ENCODE peak calls at places on chromosomes 4 and X, in six cellular contexts. V is right cardiac atrium; G is effector memory CD4-positive, alpha-beta T cell; I is tibial artery; F is gastrocnemius medialis; D is psoas muscle. P is an unnamed sample. For H3K4me1, the result is how much of the 10 kb centered on the place peaks cover.

GRCh38 chr4:1626151-1626550 is 58.0 kb downstream of the FAM53A start:
- DNase-seq in D (no peak), G (no peak), F (no peak), I (no peak), V (peak), P (no peak)

GRCh38 chr4:48899950-48900349 is 6.6 kb downstream of the OCIAD2 start:
- DNase-seq in V (no peak), F (no peak), D (no peak), I (no peak), G (no peak), P (no peak)

GRCh38 chr4:21697583-21697982 is 251.0 kb downstream of the KCNIP4 start:
- DNase-seq in G (no peak), F (no peak), D (no peak), I (no peak), V (no peak), P (no peak)

GRCh38 chr4:153799708-153800074 is 10.8 kb upstream of the SFRP2 start:
- DNase-seq in I (no peak), V (no peak), G (no peak), D (peak), F (no peak), P (no peak)

GRCh38 chr4:13700196-13701140 is 72.9 kb upstream of the BOD1L1 start:
- DNase-seq in I (no peak), F (no peak), D (no peak), V (no peak), G (no peak), P (no peak)

GRCh38 chr4:176302283-176303275 is 17.2 kb upstream of the SPCS3 start:
- DNase-seq in F (no peak), D (no peak), G (no peak), I (no peak), V (no peak), P (no peak)

GRCh38 chrX:71181558-71181909 is 36.9 kb downstream of the NLGN3 start:
- DNase-seq in F (no peak), G (peak), D (no peak), V (no peak), I (no peak), P (no peak)

GRCh38 chr4:143241892-143242291 is 57.2 kb downstream of the USP38 start:
- DNase-seq in D (no peak), F (no peak), V (no peak), G (no peak), I (no peak), P (no peak)

GRCh38 chrX:151974336-151975227 is at the start of gene GABRE:
- DNase-seq in D (peak), I (peak), F (no peak), V (peak), G (no peak), P (peak)

GRCh38 chrX:72026341-72027023 is 105.2 kb downstream of the RTL5 start:
- DNase-seq in I (no peak), D (no peak), F (no peak), V (no peak), G (no peak), P (no peak)

GRCh38 chrX:39491548-39492297 is 606.0 kb downstream of the BCOR start:
- DNase-seq in I (no peak), G (peak), D (no peak), F (no peak), V (no peak), P (no peak)

GRCh38 chrX:13419276-13419675 is 99.4 kb upstream of the ATXN3L start:
- DNase-seq in G (no peak), V (no peak), F (no peak), I (no peak), D (no peak), P (no peak)

GRCh38 chr4:87068591-87069021 is 133.8 kb downstream of the AFF1 start:
- DNase-seq in F (no peak), G (no peak), I (no peak), V (no peak), D (no peak), P (no peak)

GRCh38 chr4:125951275-125951887 is 636.6 kb downstream of the FAT4 start:
- DNase-seq in D (no peak), F (no peak), V (no peak), G (no peak), I (no peak), P (no peak)

GRCh38 chr4:173167793-173168395 is 717 bp upstream of the GALNT7 start:
- DNase-seq in V (peak), F (no peak), D (no peak), I (peak), G (peak), P (no peak)

GRCh38 chr4:147354994-147355393 is 125.9 kb upstream of the EDNRA start:
- DNase-seq in G (no peak), D (no peak), F (no peak), V (no peak), I (no peak), P (no peak)

GRCh38 chr4:85725727-85726170 is 250.8 kb downstream of the ARHGAP24 start:
- DNase-seq in V (peak), I (no peak), F (peak), G (no peak), D (peak), P (no peak)

GRCh38 chr4:120749445-120750151 is 172.9 kb downstream of the PRDM5 start:
- DNase-seq in D (no peak), G (no peak), V (no peak), I (no peak), F (peak), P (no peak)

GRCh38 chr4:145066063-145066501 is 31.9 kb downstream of the ANAPC10 start:
- DNase-seq in D (no peak), G (no peak), F (no peak), V (no peak), I (no peak), P (no peak)

GRCh38 chrX:44872319-44872816 is 620 bp upstream of the KDM6A start:
- DNase-seq in F (peak), I (no peak), G (no peak), D (no peak), V (no peak), P (no peak)

GRCh38 chr4:87224036-87224923 is 3.9 kb upstream of the KLHL8 start:
- DNase-seq in I (no peak), G (no peak), F (no peak), V (no peak), D (no peak), P (no peak)

GRCh38 chr4:125368684-125369083 is 53.9 kb downstream of the FAT4 start:
- DNase-seq in F (no peak), I (no peak), V (no peak), G (no peak), D (no peak), P (no peak)

GRCh38 chr4:181536196-181536746 is 706.9 kb upstream of the TENM3 start:
- DNase-seq in F (no peak), V (no peak), G (no peak), I (no peak), D (no peak), P (no peak)

GRCh38 chr4:47017494-47017893 is 13.9 kb upstream of the GABRB1 start:
- DNase-seq in I (no peak), V (no peak), D (no peak), F (no peak), G (no peak), P (no peak)

GRCh38 chr4:139651282-139652194 is 14.1 kb upstream of the MGST2 start:
- DNase-seq in F (peak), I (peak), V (peak), D (peak), G (peak), P (no peak)

GRCh38 chrX:48958635-48959094 is 1.3 kb upstream of the OTUD5 start:
- DNase-seq in G (no peak), V (peak), D (peak), I (peak), F (peak), P (no peak)

GRCh38 chr4:90306810-90307209 is 179.6 kb downstream of the CCSER1 start:
- DNase-seq in G (no peak), F (no peak), V (no peak), D (no peak), I (no peak), P (no peak)

GRCh38 chr4:125833-126232 is 1.5 kb downstream of the ZNF718 start:
- DNase-seq in D (no peak), F (no peak), I (no peak), G (no peak), V (no peak), P (no peak)

GRCh38 chr4:15469402-15470148 is at the start of gene CC2D2A:
- DNase-seq in D (no peak), V (no peak), I (no peak), G (no peak), F (peak), P (no peak)

GRCh38 chr4:182873726-182874125 is 43.5 kb downstream of the DCTD start:
- DNase-seq in V (no peak), F (no peak), I (peak), G (no peak), D (no peak), P (no peak)

GRCh38 chr4:159779716-159780115 is 676.8 kb downstream of the RAPGEF2 start:
- DNase-seq in V (no peak), F (no peak), D (no peak), G (no peak), I (no peak), P (no peak)

GRCh38 chrX:119045884-119046283 is 26.9 kb upstream of the CT47C1 start:
- DNase-seq in D (no peak), V (no peak), F (no peak), I (no peak), G (no peak), P (no peak)

GRCh38 chrX:19625612-19626011 is 110.3 kb upstream of the MAP3K15 start:
- DNase-seq in G (peak), D (no peak), V (no peak), I (no peak), F (no peak), P (no peak)

GRCh38 chr4:149980125-149980682 is 98.0 kb upstream of the DCLK2 start:
- DNase-seq in V (no peak), F (no peak), D (no peak), I (no peak), G (no peak), P (no peak)

GRCh38 chrX:274904-275475 is 6.2 kb upstream of the PLCXD1 start:
- DNase-seq in G (no peak), F (no peak), D (no peak), V (peak), I (no peak), P (no peak)

GRCh38 chr4:142009751-142010150 is 373.4 kb downstream of the IL15 start:
- DNase-seq in I (no peak), D (no peak), F (no peak), G (no peak), V (no peak), P (no peak)

GRCh38 chr4:22179124-22179874 is 230.7 kb upstream of the KCNIP4 start:
- DNase-seq in I (no peak), V (no peak), F (no peak), D (no peak), G (no peak), P (no peak)

GRCh38 chr4:17081157-17081556 is 182.7 kb upstream of the LDB2 start:
- DNase-seq in V (no peak), D (no peak), G (no peak), I (no peak), F (no peak), P (no peak)

DNA sequence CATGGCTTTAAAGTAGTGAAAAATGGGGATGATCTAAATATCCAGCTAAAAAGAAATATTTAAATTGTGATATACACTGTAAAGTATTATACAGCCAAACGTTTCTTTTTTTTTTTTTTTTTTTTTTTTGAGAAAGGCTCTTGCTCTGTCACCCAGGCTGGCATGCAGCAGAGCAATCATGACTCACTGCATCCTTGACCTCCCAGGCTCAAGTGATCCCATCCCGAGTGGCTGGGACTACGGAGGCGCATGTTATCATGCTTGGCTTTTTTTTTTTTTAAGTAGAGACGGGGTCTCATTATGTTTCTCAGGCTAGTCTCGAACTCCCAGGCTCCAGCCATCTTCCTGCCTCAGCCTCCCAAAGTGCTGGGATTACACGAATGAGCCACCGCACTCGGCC is 17.1 kb downstream of the SMIM14 start:
- DNase-seq in G (no peak), I (peak), F (peak), V (no peak), D (peak), P (peak)
- H3K4me1 ChIP-seq in G (under half), I (under half), F (under half), V (under half), D (under half), P (under half)

GRCh38 chr4:7045553-7045952 is 2.4 kb downstream of the TADA2B start:
- DNase-seq in F (no peak), V (no peak), G (no peak), D (no peak), I (no peak), P (no peak)

GRCh38 chr4:7041851-7042696 is 1.1 kb upstream of the TADA2B start:
- DNase-seq in G (no peak), D (peak), F (peak), V (peak), I (peak), P (peak)

GRCh38 chr4:7042697-7043464 is at the start of gene TADA2B:
- DNase-seq in I (peak), D (peak), G (peak), F (peak), V (peak), P (peak)

GRCh38 chr4:7044415-7044930 is 1.3 kb downstream of the TADA2B start:
- DNase-seq in F (peak), D (no peak), G (no peak), I (no peak), V (no peak), P (no peak)

GRCh38 chr4:7043521-7044414 is 596 bp downstream of the TADA2B start:
- DNase-seq in V (peak), G (peak), F (peak), D (peak), I (peak), P (no peak)
- H3K4me1 ChIP-seq in V (under half), G (under half), F (half or more), D (half or more), I (under half), P (under half)

GRCh38 chr4:168614316-168615057 is 117.6 kb downstream of the PALLD start:
- DNase-seq in I (no peak), V (no peak), G (no peak), F (no peak), D (no peak), P (no peak)
- H3K4me1 ChIP-seq in I (under half), V (under half), G (under half), F (under half), D (under half), P (under half)

DNA sequence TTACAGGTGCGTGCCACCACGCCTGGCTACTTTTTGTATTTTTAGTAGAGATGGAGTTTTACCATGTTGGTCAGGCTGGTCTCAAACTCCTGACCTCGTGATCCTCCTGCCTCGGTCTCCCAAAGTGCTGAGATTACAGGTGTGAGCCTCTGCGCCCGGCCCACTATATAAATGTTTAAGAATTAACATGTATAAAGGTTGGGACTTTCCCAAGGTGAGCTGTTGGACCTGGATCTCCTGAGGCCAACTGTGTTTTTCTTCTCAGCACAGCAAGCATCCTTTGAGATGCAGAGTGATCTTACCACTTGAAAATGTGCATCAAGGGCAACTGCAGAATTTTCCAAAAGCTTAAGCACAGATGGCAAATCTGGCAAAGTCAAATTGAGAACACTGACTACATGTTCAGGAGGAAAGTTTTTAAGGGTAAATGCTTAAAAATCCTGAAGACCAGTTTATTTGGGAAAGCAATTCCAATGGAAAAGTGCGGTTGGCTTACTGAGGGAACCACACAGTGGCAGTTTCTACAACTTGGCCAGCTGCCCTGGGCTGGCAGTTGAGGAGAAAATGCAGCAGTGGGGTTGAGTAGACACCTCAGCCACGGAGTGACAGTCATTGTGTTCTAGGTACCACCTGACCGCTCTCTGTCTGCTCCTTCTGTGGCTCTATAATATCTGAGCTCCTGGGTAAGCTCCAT is 168.9 kb downstream of the CBR4 start:
- DNase-seq in G (no peak), I (no peak), F (peak), D (no peak), V (peak), P (no peak)
- H3K4me1 ChIP-seq in G (under half), I (half or more), F (half or more), D (half or more), V (under half), P (under half)

GRCh38 chr4:54014761-54015160 is 49.6 kb downstream of the CHIC2 start:
- DNase-seq in G (no peak), V (no peak), F (no peak), I (no peak), D (no peak), P (no peak)
- H3K4me1 ChIP-seq in G (under half), V (under half), F (under half), I (under half), D (under half), P (under half)

DNA sequence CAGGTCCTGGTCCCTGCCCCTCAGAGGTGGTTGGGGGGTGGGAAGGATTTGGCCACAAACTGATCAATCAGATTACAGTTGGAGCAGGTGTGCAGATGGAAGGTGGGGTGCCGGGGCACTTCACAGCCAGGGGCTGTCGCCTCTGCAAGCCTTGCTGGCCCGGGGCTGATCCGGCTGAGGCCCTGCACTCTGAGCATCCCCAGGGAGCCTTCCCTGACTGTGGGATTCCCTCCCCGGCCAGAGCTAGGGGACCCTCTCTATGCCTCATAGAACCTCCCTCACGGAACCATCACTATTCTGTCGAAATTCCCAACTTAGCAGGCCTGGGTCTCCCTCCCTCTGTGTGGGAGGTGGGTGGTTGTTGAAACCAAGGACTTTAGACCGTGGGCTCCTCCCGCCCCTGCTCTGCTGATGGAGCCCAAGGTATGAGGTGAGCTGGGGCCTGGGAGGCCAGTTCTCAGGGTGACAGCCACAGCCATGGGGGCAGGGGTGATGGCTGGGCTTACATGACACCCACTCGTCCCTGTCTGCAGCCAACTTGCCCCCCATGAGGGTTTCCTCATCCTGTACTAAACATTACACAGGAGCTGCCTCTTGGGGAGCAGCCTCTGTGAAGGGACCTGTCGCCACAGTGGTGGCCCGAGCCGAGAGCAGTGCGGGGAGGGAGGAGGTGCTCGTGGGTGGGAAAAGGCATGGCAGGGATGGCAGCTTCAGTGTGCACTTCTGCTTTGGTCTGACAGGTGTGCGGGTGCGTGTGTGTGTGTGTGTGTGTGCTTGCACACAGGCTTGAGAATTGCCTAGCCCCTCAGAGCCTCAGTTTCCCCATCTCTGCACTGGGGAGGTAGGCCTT is 3.7 kb downstream of the SH3TC1 start:
- DNase-seq in D (no peak), V (no peak), F (no peak), G (no peak), I (no peak), P (no peak)
- H3K4me1 ChIP-seq in D (under half), V (under half), F (under half), G (under half), I (under half), P (under half)